ENCODE peak calls at places on chromosomes 1 and 21, in five cellular contexts. D, Z, G, U and K are unnamed samples.
A peak's percentile ranks its signal among the peaks of the same experiment; 100 is the strongest.

GRCh38 chr1:242454262-242455051 is 70.0 kb downstream of the PLD5 start:
- DNase-seq in U (no peak), D (no peak), G (no peak), Z (peak; percentile 57), K (peak; percentile 60)

GRCh38 chr1:32239790-32240139 is 7.3 kb upstream of the FAM167B start:
- DNase-seq in Z (no peak), U (no peak), D (peak; percentile 54), G (no peak), K (no peak)

GRCh38 chr1:193240609-193241008 is 54.2 kb upstream of the B3GALT2 start:
- DNase-seq in G (no peak), Z (no peak), U (no peak), D (no peak), K (no peak)

GRCh38 chr21:37542512-37542911 is 175.9 kb downstream of the DYRK1A start:
- DNase-seq in Z (no peak), G (no peak), D (no peak), U (no peak), K (no peak)

GRCh38 chr1:29516063-29516820 is 279.9 kb downstream of the PTPRU start:
- DNase-seq in Z (no peak), G (peak; percentile 2), U (no peak), D (no peak), K (no peak)

GRCh38 chr1:26184086-26184485 is 6.3 kb upstream of the CATSPER4 start:
- DNase-seq in G (no peak), D (no peak), Z (no peak), U (no peak), K (no peak)

GRCh38 chr1:218942421-218942820 is 231.3 kb upstream of the LYPLAL1 start:
- DNase-seq in U (peak; percentile 16), Z (no peak), D (no peak), G (no peak), K (no peak)

GRCh38 chr1:162552684-162553252 is 8.8 kb upstream of the UAP1 start:
- DNase-seq in Z (no peak), U (no peak), G (no peak), D (no peak), K (no peak)

GRCh38 chr1:168360151-168360550 is 79.5 kb downstream of the TBX19 start:
- DNase-seq in Z (no peak), D (no peak), G (no peak), U (no peak), K (no peak)

GRCh38 chr1:74729741-74730478 is 2.9 kb downstream of the CRYZ start:
- DNase-seq in G (peak; percentile 24), U (no peak), D (no peak), Z (no peak), K (peak; percentile 36)

GRCh38 chr1:240031009-240031408 is 60.7 kb upstream of the FMN2 start:
- DNase-seq in G (no peak), U (no peak), Z (no peak), D (no peak), K (peak; percentile 54)

GRCh38 chr21:44485254-44485793 is 30.0 kb downstream of the LRRC3 start:
- DNase-seq in U (no peak), D (peak; percentile 74), Z (peak; percentile 74), G (peak; percentile 74), K (no peak)
- TF ChIP-seq CTCF in U (peak; percentile 26), D (no peak), Z (peak; percentile 53), G (peak; percentile 33), K (no peak)

GRCh38 chr1:9787702-9788101 is 36.1 kb downstream of the CLSTN1 start:
- DNase-seq in D (no peak), U (no peak), G (no peak), Z (no peak), K (no peak)

GRCh38 chr1:9793291-9793690 is 30.5 kb downstream of the CLSTN1 start:
- DNase-seq in G (no peak), U (no peak), D (no peak), Z (peak; percentile 45), K (no peak)

GRCh38 chr1:9797049-9797448 is 26.7 kb downstream of the CLSTN1 start:
- DNase-seq in D (no peak), G (no peak), U (no peak), Z (no peak), K (no peak)

GRCh38 chr1:9794081-9794480 is 29.7 kb downstream of the CLSTN1 start:
- DNase-seq in G (no peak), D (no peak), Z (no peak), U (no peak), K (no peak)

DNA sequence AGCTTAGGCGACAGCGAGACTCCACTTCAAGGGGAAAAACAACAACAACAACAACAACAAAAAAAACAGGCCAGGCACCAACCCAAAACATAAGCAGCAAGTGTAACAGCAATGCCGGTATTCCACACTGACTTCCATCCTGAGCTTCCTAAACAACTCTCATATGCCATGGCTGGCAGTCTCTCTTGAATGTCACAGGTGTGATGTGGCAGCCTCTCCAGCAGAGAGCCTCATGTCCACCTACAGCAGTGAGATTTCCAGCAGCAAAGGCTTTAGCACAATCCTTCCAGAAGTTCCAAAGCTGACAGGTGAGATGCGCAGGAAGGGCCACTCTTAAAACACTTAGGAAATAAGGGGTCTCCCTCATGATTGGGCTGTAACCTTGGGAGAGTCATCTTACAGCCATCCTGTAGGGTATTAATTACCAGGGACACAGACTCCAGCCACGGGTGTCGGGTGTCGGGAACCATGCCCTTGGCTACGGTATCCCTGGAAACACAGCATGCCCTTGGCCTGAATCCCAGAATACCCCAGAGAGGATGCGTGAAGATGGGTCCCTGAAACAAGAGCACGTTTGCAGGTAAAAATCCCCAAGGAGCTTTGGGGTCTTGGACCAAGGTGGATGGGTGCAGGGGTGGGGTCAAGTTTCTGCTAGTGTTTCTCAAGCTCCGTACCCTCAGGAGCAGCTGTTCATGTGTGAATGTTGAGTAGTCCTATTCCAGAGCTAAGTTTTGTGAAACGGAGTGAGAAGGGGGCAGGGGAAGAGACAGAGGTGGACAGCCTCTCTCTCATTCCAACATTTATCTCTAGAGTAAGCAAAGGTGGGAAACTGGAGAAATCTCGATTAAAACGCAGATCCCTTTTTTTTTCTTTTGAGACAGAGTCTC is 31.4 kb downstream of the CLSTN1 start:
- DNase-seq in U (no peak), G (no peak), Z (no peak), D (peak; percentile 73), K (no peak)
- H3K27ac ChIP-seq in U (no peak overlapping the region), G (no peak overlapping the region), Z (no peak overlapping the region), D (peak overlapping the region; percentile 50), K (peak overlapping the region; percentile 39)

GRCh38 chr1:61043010-61043820 is 39.1 kb upstream of the NFIA start:
- DNase-seq in Z (peak; percentile 90), U (peak; percentile 91), D (peak; percentile 95), G (peak; percentile 92), K (peak; percentile 85)
- TF ChIP-seq CTCF in Z (peak; percentile 88), U (peak; percentile 95), D (peak; percentile 92), G (peak; percentile 91), K (peak; percentile 89)

GRCh38 chr1:202599669-202600431 is 110.4 kb downstream of the SYT2 start:
- DNase-seq in U (peak; percentile 54), Z (peak; percentile 81), G (peak; percentile 58), D (peak; percentile 80), K (peak; percentile 89)
- H3K27ac ChIP-seq in U (no peak overlapping the region), Z (no peak overlapping the region), G (no peak overlapping the region), D (no peak overlapping the region), K (peak overlapping the region; percentile 20)

DNA sequence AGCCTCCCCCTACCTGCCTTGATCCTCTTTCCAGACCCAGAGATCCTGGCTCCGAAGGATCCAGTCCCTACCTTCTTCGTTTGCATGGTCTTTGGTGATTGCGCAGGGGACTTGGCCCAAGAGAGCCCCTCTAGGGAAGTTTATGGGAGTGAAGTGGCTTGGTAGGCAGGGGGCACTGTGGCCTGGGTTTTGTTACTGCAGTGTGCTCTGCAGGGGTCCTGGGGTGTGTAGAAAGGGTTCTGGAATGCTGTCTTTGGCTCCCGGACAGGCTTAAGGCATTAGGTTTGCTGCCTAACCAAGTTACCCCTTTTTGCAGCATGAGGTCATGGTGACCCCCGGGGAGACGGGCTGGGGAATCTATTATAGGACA is 3.8 kb downstream of the ATP8B2 start:
- DNase-seq in D (no peak), Z (peak; percentile 90), U (no peak), G (no peak), K (no peak)
- TF ChIP-seq CTCF in D (no peak), Z (peak; percentile 59), U (no peak), G (no peak), K (no peak)

GRCh38 chr1:64745181-64745985 is 508 bp downstream of the RAVER2 start:
- DNase-seq in D (peak; percentile 57), Z (peak; percentile 26), U (peak; percentile 16), G (peak; percentile 18), K (peak; percentile 21)
- H3K27ac ChIP-seq in D (peak overlapping the region; percentile 83), Z (no peak overlapping the region), U (peak overlapping the region; percentile 89), G (peak overlapping the region; percentile 33), K (peak overlapping the region; percentile 53)

GRCh38 chr1:47013239-47013638 is 10.2 kb upstream of the CYP4X1 start:
- DNase-seq in U (no peak), G (no peak), Z (no peak), D (no peak), K (no peak)
- TF ChIP-seq CTCF in U (no peak), G (no peak), Z (no peak), D (no peak), K (no peak)

DNA sequence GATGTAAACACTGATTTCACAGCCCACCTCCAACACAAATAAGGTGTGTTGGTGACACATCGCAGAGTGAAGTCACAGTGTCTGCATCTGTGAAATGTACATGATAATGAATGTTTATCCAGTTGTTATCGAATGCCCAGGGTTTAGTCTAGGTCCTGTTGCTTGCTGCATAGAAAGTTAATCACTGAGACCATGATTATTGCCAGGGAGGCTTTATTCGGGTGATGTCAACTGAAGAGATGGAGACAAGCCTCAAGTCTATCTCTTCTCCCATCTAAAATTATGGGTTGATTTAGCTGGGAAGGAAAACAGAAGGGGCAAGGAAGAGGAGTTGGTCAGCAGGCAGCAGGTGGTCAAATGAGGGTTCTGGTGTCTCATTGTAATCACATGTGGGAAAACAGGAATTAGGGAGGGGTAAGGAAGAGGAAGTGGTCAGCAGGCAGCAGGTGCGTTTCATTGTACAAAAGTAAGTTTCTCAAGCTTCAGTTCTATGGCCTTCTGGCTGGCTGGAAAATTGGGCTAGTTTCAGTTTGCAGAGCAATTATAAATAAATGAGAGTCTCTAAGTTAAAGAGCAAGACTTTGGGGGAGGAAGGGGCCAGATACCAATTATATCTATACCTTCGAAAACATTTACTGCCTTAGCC is 146.3 kb upstream of the DNAH14 start:
- DNase-seq in U (no peak), G (no peak), D (no peak), Z (no peak), K (no peak)
- H3K27ac ChIP-seq in U (no peak overlapping the region), G (no peak overlapping the region), D (no peak overlapping the region), Z (no peak overlapping the region), K (no peak overlapping the region)

GRCh38 chr1:154534263-154534844 is 24.1 kb downstream of the UBE2Q1 start:
- DNase-seq in U (no peak), Z (peak; percentile 70), D (no peak), G (peak; percentile 37), K (peak; percentile 77)
- TF ChIP-seq CTCF in U (peak; percentile 57), Z (peak; percentile 65), D (peak; percentile 32), G (peak; percentile 49), K (peak; percentile 76)

GRCh38 chr1:61107638-61108037 is 25.3 kb downstream of the NFIA start:
- DNase-seq in U (no peak), G (no peak), D (no peak), Z (no peak), K (no peak)
- H3K27ac ChIP-seq in U (no peak overlapping the region), G (no peak overlapping the region), D (no peak overlapping the region), Z (no peak overlapping the region), K (no peak overlapping the region)